ENCODE peak calls at places on chromosomes 7 and 10, in six cellular contexts. One of them, this sample, is unnamed.

GRCh38 chr7:6691609-6692106 is 15.1 kb downstream of the ZNF12 start:
- DNase-seq in left ventricle myocardium inferior: no peak
- DNase-seq in neural progenitor cell: no peak
- DNase-seq in ovary: no peak
- DNase-seq in tibial artery: no peak
- DNase-seq in A549: no peak
- DNase-seq in this sample: no peak

GRCh38 chr10:128242641-128243040 is 116.4 kb upstream of the MKI67 start:
- DNase-seq in left ventricle myocardium inferior: no peak
- DNase-seq in tibial artery: no peak
- DNase-seq in A549: no peak
- DNase-seq in neural progenitor cell: no peak
- DNase-seq in ovary: no peak
- DNase-seq in this sample: no peak

GRCh38 chr10:100020161-100020882 is 10.6 kb upstream of the DNMBP start:
- DNase-seq in neural progenitor cell: no peak
- DNase-seq in tibial artery: no peak
- DNase-seq in ovary: no peak
- DNase-seq in left ventricle myocardium inferior: no peak
- DNase-seq in A549: peak; percentile 46
- DNase-seq in this sample: no peak

GRCh38 chr10:47296111-47296894 is 3.7 kb upstream of the GDF10 start:
- DNase-seq in ovary: no peak
- DNase-seq in neural progenitor cell: no peak
- DNase-seq in left ventricle myocardium inferior: no peak
- DNase-seq in A549: no peak
- DNase-seq in tibial artery: peak; percentile 68
- DNase-seq in this sample: no peak

GRCh38 chr10:126092806-126093205 is 196.4 kb downstream of the FANK1 start:
- DNase-seq in left ventricle myocardium inferior: no peak
- DNase-seq in neural progenitor cell: no peak
- DNase-seq in ovary: no peak
- DNase-seq in A549: no peak
- DNase-seq in tibial artery: no peak
- DNase-seq in this sample: no peak

GRCh38 chr7:1345796-1346532 is 113.3 kb downstream of the UNCX start:
- DNase-seq in A549: no peak
- DNase-seq in left ventricle myocardium inferior: no peak
- DNase-seq in ovary: no peak
- DNase-seq in neural progenitor cell: no peak
- DNase-seq in tibial artery: no peak
- DNase-seq in this sample: no peak

GRCh38 chr10:30600005-30600404 is 29.5 kb downstream of the LYZL2 start:
- DNase-seq in A549: no peak
- DNase-seq in tibial artery: no peak
- DNase-seq in neural progenitor cell: no peak
- DNase-seq in left ventricle myocardium inferior: no peak
- DNase-seq in ovary: no peak
- DNase-seq in this sample: no peak

GRCh38 chr7:118245267-118246040 is 20.9 kb downstream of the ANKRD7 start:
- DNase-seq in neural progenitor cell: peak; percentile 15
- DNase-seq in tibial artery: no peak
- DNase-seq in ovary: no peak
- DNase-seq in left ventricle myocardium inferior: no peak
- DNase-seq in A549: no peak
- DNase-seq in this sample: no peak

GRCh38 chr7:68754414-68754813 is 843.9 kb upstream of the AUTS2 start:
- DNase-seq in neural progenitor cell: no peak
- DNase-seq in A549: no peak
- DNase-seq in tibial artery: no peak
- DNase-seq in ovary: no peak
- DNase-seq in left ventricle myocardium inferior: no peak
- DNase-seq in this sample: no peak

GRCh38 chr7:631966-632830 is 94.3 kb upstream of the DNAAF5 start:
- DNase-seq in neural progenitor cell: no peak
- DNase-seq in A549: no peak
- DNase-seq in left ventricle myocardium inferior: no peak
- DNase-seq in ovary: no peak
- DNase-seq in tibial artery: no peak
- DNase-seq in this sample: no peak

GRCh38 chr7:139078399-139078798 is 31.1 kb downstream of the ZC3HAV1 start:
- DNase-seq in neural progenitor cell: no peak
- DNase-seq in ovary: no peak
- DNase-seq in A549: no peak
- DNase-seq in tibial artery: no peak
- DNase-seq in left ventricle myocardium inferior: no peak
- DNase-seq in this sample: no peak

GRCh38 chr7:79244482-79244881 is 209.0 kb downstream of the MAGI2 start:
- DNase-seq in ovary: no peak
- DNase-seq in neural progenitor cell: no peak
- DNase-seq in left ventricle myocardium inferior: no peak
- DNase-seq in tibial artery: no peak
- DNase-seq in A549: no peak
- DNase-seq in this sample: no peak

GRCh38 chr10:43067391-43068135 is 9.3 kb upstream of the RET start:
- DNase-seq in left ventricle myocardium inferior: no peak
- DNase-seq in neural progenitor cell: no peak
- DNase-seq in tibial artery: no peak
- DNase-seq in A549: no peak
- DNase-seq in ovary: no peak
- DNase-seq in this sample: no peak
- H3K27ac ChIP-seq in left ventricle myocardium inferior: no peak overlapping the region
- H3K27ac ChIP-seq in neural progenitor cell: no peak overlapping the region
- H3K27ac ChIP-seq in tibial artery: no peak overlapping the region
- H3K27ac ChIP-seq in A549: no peak overlapping the region
- H3K27ac ChIP-seq in ovary: no peak overlapping the region
- H3K27ac ChIP-seq in this sample: no peak overlapping the region

DNA sequence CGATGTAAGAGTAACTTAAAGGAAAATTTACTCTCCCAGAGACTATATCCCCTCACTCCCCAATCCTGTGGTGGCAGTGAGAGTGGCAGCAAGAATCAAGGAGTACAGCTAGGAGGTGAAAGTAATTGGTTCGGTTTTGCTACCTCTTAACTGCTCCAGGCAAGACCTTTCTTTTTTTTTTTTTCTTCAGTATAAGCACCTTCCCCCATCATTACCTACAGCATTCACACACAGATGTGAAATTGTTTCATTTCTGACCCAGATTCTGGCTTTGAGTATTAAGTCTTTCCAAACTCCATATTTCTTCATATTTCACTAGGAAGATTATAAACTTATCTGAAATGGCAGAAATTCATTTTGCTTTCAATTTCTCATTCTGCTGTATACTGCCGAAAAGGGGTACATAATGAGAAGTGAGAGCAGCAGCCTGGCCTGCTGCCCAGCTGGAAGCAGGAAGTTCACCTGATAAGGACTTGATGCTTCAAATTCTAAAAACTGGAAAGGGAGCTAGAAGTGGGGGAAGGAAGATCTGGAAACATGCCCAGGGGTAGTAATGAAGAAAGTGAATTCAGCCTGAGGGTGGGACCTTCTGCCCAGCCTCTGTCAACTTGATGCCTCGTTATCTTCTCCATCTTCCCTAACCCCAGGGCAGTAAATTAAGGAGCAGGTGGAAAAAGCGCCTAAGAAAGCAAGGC is 69.5 kb downstream of the ARMH3 start:
- DNase-seq in neural progenitor cell: no peak
- DNase-seq in A549: no peak
- DNase-seq in left ventricle myocardium inferior: peak; percentile 23
- DNase-seq in tibial artery: no peak
- DNase-seq in ovary: peak; percentile 23
- DNase-seq in this sample: no peak
- H3K4me3 ChIP-seq in neural progenitor cell: no peak overlapping the region
- H3K4me3 ChIP-seq in A549: no peak overlapping the region
- H3K4me3 ChIP-seq in left ventricle myocardium inferior: no peak overlapping the region
- H3K4me3 ChIP-seq in tibial artery: no peak overlapping the region
- H3K4me3 ChIP-seq in ovary: no peak overlapping the region
- H3K4me3 ChIP-seq in this sample: no peak overlapping the region

DNA sequence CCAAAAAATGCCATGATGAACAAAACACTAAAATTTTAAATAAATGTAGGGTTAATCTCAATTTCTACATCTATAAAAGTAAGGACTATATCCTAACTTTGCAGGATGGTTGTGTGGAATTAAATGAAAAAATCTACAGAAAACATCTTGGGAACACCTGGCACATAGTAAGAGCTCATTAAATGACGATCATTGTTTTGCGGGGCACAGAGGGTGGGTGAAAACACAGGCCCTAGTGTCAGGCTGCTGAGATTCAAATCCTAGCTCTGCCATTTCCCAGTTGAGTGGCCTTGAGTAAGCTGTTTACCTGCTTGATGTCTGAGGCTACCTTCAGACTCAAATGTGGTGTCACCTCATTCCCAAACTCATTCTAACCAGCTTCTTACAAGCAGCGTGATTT is 35.6 kb downstream of the BTBD16 start:
- DNase-seq in A549: no peak
- DNase-seq in left ventricle myocardium inferior: no peak
- DNase-seq in tibial artery: no peak
- DNase-seq in neural progenitor cell: no peak
- DNase-seq in ovary: no peak
- DNase-seq in this sample: no peak
- TF ChIP-seq CTCF in A549: no peak
- TF ChIP-seq CTCF in left ventricle myocardium inferior: no peak
- TF ChIP-seq CTCF in tibial artery: no peak
- TF ChIP-seq CTCF in neural progenitor cell: no peak
- TF ChIP-seq CTCF in ovary: no peak
- TF ChIP-seq CTCF in this sample: no peak

GRCh38 chr10:504806-505205 is 184.7 kb downstream of the DIP2C start:
- DNase-seq in left ventricle myocardium inferior: no peak
- DNase-seq in neural progenitor cell: no peak
- DNase-seq in tibial artery: no peak
- DNase-seq in A549: no peak
- DNase-seq in ovary: peak; percentile 8
- DNase-seq in this sample: no peak
- H3K27ac ChIP-seq in left ventricle myocardium inferior: no peak overlapping the region
- H3K27ac ChIP-seq in neural progenitor cell: no peak overlapping the region
- H3K27ac ChIP-seq in tibial artery: no peak overlapping the region
- H3K27ac ChIP-seq in A549: no peak overlapping the region
- H3K27ac ChIP-seq in ovary: no peak overlapping the region
- H3K27ac ChIP-seq in this sample: no peak overlapping the region

DNA sequence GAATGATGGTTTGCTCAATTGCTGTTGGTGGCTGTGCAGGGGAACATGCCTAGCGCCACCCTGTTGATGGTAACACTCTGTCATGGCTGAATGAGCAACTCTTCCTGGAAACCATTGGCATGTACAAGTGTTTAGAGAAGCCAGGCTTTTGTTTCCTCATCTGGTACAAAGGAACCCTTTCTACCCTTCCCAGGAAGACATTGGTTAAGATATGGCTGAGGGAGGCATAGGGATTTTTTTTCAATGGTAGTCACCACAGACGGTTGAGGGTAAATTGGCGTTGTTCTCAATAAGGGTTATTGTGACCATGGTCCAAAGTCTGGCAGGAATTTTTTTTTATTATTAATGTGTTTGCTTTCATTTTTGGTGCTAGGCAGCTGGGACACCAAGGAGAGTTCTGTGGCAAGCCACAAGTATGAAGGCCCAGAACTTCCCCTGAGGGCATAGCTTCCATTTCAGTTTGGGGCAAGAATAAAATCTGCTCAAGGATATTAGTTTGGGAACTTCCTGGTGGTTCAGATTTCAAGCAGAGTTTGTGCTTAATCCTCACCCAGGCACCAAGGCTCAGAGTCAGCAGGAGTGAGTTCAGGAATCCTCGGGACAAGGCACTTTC is at the start of gene PLEKHS1:
- DNase-seq in ovary: no peak
- DNase-seq in A549: no peak
- DNase-seq in neural progenitor cell: no peak
- DNase-seq in tibial artery: no peak
- DNase-seq in left ventricle myocardium inferior: no peak
- DNase-seq in this sample: no peak
- H3K4me3 ChIP-seq in ovary: no peak within 1 kb of the TSS
- H3K4me3 ChIP-seq in A549: no peak within 1 kb of the TSS
- H3K4me3 ChIP-seq in neural progenitor cell: no peak within 1 kb of the TSS
- H3K4me3 ChIP-seq in tibial artery: no peak within 1 kb of the TSS
- H3K4me3 ChIP-seq in left ventricle myocardium inferior: no peak within 1 kb of the TSS
- H3K4me3 ChIP-seq in this sample: no peak within 1 kb of the TSS

GRCh38 chr10:76695069-76695468 is 942.5 kb downstream of the KCNMA1 start:
- DNase-seq in neural progenitor cell: no peak
- DNase-seq in ovary: no peak
- DNase-seq in left ventricle myocardium inferior: no peak
- DNase-seq in A549: no peak
- DNase-seq in tibial artery: no peak
- DNase-seq in this sample: no peak

GRCh38 chr10:76700241-76700640 is 937.4 kb downstream of the KCNMA1 start:
- DNase-seq in tibial artery: no peak
- DNase-seq in neural progenitor cell: no peak
- DNase-seq in A549: no peak
- DNase-seq in left ventricle myocardium inferior: no peak
- DNase-seq in ovary: no peak
- DNase-seq in this sample: no peak

DNA sequence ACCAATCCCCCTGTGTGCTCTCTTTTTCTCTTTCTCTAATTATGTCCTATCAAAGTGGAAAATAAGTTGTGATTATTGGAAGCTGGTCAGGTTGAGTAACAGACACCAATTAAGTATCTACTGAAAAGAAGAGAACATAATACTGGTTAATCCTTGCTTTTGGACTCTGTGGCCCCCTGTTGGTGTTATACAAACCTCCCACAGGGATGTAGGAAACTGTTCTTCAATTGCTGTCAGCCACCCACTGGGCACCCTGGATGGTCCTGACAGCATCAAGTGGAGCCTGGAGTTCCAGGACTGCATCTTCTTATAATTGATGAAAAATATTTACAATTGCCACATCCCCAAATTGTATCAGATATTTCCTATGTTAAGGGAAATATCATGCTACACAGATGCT is 939.7 kb downstream of the KCNMA1 start:
- DNase-seq in neural progenitor cell: peak; percentile 60
- DNase-seq in A549: no peak
- DNase-seq in tibial artery: no peak
- DNase-seq in left ventricle myocardium inferior: no peak
- DNase-seq in ovary: no peak
- DNase-seq in this sample: no peak
- TF ChIP-seq CTCF in neural progenitor cell: peak; percentile 7
- TF ChIP-seq CTCF in A549: no peak
- TF ChIP-seq CTCF in tibial artery: no peak
- TF ChIP-seq CTCF in left ventricle myocardium inferior: no peak
- TF ChIP-seq CTCF in ovary: no peak
- TF ChIP-seq CTCF in this sample: no peak

GRCh38 chr10:133043541-133044225 is 44.0 kb upstream of the ADGRA1 start:
- DNase-seq in neural progenitor cell: no peak
- DNase-seq in left ventricle myocardium inferior: no peak
- DNase-seq in A549: no peak
- DNase-seq in tibial artery: no peak
- DNase-seq in ovary: no peak
- DNase-seq in this sample: no peak
- H3K27ac ChIP-seq in neural progenitor cell: no peak overlapping the region
- H3K27ac ChIP-seq in left ventricle myocardium inferior: no peak overlapping the region
- H3K27ac ChIP-seq in A549: no peak overlapping the region
- H3K27ac ChIP-seq in tibial artery: no peak overlapping the region
- H3K27ac ChIP-seq in ovary: no peak overlapping the region
- H3K27ac ChIP-seq in this sample: no peak overlapping the region